ENCODE peak calls at places on chromosomes 12 and 14, in six cellular contexts. D is suprapubic skin, E is heart right ventricle, T is cardiac muscle cell, I is left ventricle myocardium inferior, A is ovary. S is an unnamed sample. For H3K4me1, the result is how much of the 10 kb centered on the place peaks cover.

GRCh38 chr12:105882404-105882803 is 256.4 kb downstream of the NUAK1 start:
- DNase-seq in D (no peak), E (no peak), T (no peak), I (peak), A (no peak), S (no peak)

GRCh38 chr14:98181768-98182167 is 1090.2 kb downstream of the BCL11B start:
- DNase-seq in D (no peak), E (no peak), T (no peak), I (no peak), A (no peak), S (no peak)

GRCh38 chr12:29591140-29592020 is 93.9 kb upstream of the OVCH1 start:
- DNase-seq in D (no peak), E (no peak), T (peak), I (no peak), A (peak), S (no peak)

GRCh38 chr12:65449400-65449799 is 170.9 kb downstream of the MSRB3 start:
- DNase-seq in D (no peak), E (no peak), T (no peak), I (no peak), A (no peak), S (no peak)

GRCh38 chr12:79527498-79527897 is 163.3 kb downstream of the PAWR start:
- DNase-seq in D (no peak), E (no peak), T (no peak), I (no peak), A (no peak), S (no peak)

GRCh38 chr14:65769151-65769550 is 356.6 kb downstream of the FUT8 start:
- DNase-seq in D (no peak), E (no peak), T (no peak), I (no peak), A (no peak), S (no peak)

GRCh38 chr14:20434701-20435453 is 1.1 kb downstream of the KLHL33 start:
- DNase-seq in D (no peak), E (peak), T (no peak), I (peak), A (peak), S (no peak)

GRCh38 chr12:129028824-129029223 is 175.5 kb downstream of the GLT1D1 start:
- DNase-seq in D (no peak), E (no peak), T (no peak), I (no peak), A (no peak), S (no peak)

GRCh38 chr12:34358198-34358597 is 335.9 kb downstream of the ALG10 start:
- DNase-seq in D (no peak), E (no peak), T (no peak), I (no peak), A (no peak), S (no peak)

GRCh38 chr14:24630087-24630871 is 3.7 kb downstream of the GZMB start:
- DNase-seq in D (no peak), E (no peak), T (no peak), I (no peak), A (no peak), S (no peak)

GRCh38 chr14:39762576-39763401 is 330.6 kb upstream of the FBXO33 start:
- DNase-seq in D (no peak), E (no peak), T (no peak), I (no peak), A (no peak), S (no peak)

GRCh38 chr12:28032811-28033537 is 60.4 kb upstream of the PTHLH start:
- DNase-seq in D (no peak), E (no peak), T (no peak), I (no peak), A (no peak), S (no peak)

GRCh38 chr12:109740694-109741245 is 27.1 kb downstream of the FAM222A start:
- DNase-seq in D (peak), E (peak), T (no peak), I (peak), A (peak), S (no peak)

GRCh38 chr12:26239508-26240328 is 44.3 kb downstream of the SSPN start:
- DNase-seq in D (peak), E (peak), T (no peak), I (peak), A (peak), S (no peak)

GRCh38 chr14:82667006-82667405 is 1133.4 kb upstream of the SEL1L start:
- DNase-seq in D (no peak), E (no peak), T (no peak), I (no peak), A (no peak), S (no peak)

GRCh38 chr14:86532219-86532618 is 1002.3 kb downstream of the FLRT2 start:
- DNase-seq in D (no peak), E (no peak), T (no peak), I (no peak), A (no peak), S (no peak)

GRCh38 chr14:78704965-78705364 is 534.8 kb downstream of the NRXN3 start:
- DNase-seq in D (no peak), E (no peak), T (no peak), I (no peak), A (no peak), S (no peak)

GRCh38 chr12:109737631-109738030 is 24.0 kb downstream of the FAM222A start:
- DNase-seq in D (no peak), E (no peak), T (no peak), I (no peak), A (no peak), S (no peak)

GRCh38 chr12:32501835-32502333 is 102.5 kb downstream of the FGD4 start:
- DNase-seq in D (no peak), E (no peak), T (peak), I (no peak), A (peak), S (no peak)

GRCh38 chr14:36582011-36582873 is at the start of gene NKX2-8:
- DNase-seq in D (no peak), E (no peak), T (peak), I (no peak), A (no peak), S (no peak)

GRCh38 chr12:76457818-76458217 is 101.8 kb downstream of the OSBPL8 start:
- DNase-seq in D (no peak), E (no peak), T (no peak), I (no peak), A (no peak), S (no peak)

GRCh38 chr14:94334837-94335236 is 11.7 kb upstream of the SERPINA6 start:
- DNase-seq in D (no peak), E (no peak), T (no peak), I (no peak), A (no peak), S (no peak)

GRCh38 chr12:29589271-29589670 is 91.8 kb upstream of the OVCH1 start:
- DNase-seq in D (no peak), E (no peak), T (no peak), I (no peak), A (no peak), S (no peak)

GRCh38 chr12:47980779-47981495 is 17.5 kb downstream of the TMEM106C start:
- DNase-seq in D (no peak), E (no peak), T (no peak), I (no peak), A (no peak), S (no peak)

GRCh38 chr14:63542231-63542999 is 762 bp downstream of the PPP2R5E start:
- DNase-seq in D (peak), E (no peak), T (peak), I (no peak), A (no peak), S (no peak)

GRCh38 chr14:71698027-71698426 is 234.2 kb upstream of the RGS6 start:
- DNase-seq in D (no peak), E (no peak), T (no peak), I (no peak), A (no peak), S (no peak)

GRCh38 chr12:105378821-105379400 is 48.4 kb downstream of the C12orf75 start:
- DNase-seq in D (no peak), E (no peak), T (peak), I (no peak), A (no peak), S (no peak)

GRCh38 chr14:100849432-100849831 is 23.5 kb downstream of the MEG3 start:
- DNase-seq in D (no peak), E (no peak), T (no peak), I (no peak), A (no peak), S (no peak)

GRCh38 chr14:103576371-103577024 is 13.7 kb downstream of the COA8 start:
- DNase-seq in D (peak), E (peak), T (peak), I (peak), A (peak), S (no peak)

GRCh38 chr14:55314449-55314848 is 43.2 kb downstream of the FBXO34 start:
- DNase-seq in D (no peak), E (no peak), T (no peak), I (no peak), A (no peak), S (no peak)

GRCh38 chr12:50597200-50598195 is 92.7 kb downstream of the DIP2B start:
- DNase-seq in D (no peak), E (no peak), T (no peak), I (no peak), A (no peak), S (peak)

GRCh38 chr14:32494566-32495434 is 165.7 kb downstream of the AKAP6 start:
- DNase-seq in D (no peak), E (no peak), T (peak), I (no peak), A (no peak), S (no peak)

GRCh38 chr12:49538740-49539403 is at the start of gene KCNH3:
- DNase-seq in D (peak), E (peak), T (peak), I (peak), A (peak), S (peak)
- H3K4me3 ChIP-seq in D (peak), E (peak), T (peak), I (peak), A (peak), S (peak)

DNA sequence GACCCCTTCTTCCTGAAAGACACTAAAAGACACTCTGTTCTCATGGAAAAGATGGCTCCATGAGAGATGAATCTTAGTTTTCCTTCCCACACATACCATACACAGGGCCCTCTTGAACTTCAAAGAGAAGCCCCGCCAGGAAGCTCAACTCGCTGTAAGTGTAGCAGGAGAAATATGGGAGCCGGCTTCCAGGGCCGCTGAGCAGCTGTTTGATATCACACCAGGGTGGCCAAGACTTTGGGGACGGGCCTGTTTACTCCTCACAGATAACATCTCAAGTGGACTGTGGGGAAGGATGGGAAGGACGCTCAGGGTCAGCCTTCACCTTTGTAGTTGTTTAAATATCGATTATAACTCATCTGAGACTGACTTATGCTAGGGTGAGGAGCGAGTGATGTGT is 235.5 kb upstream of the TBX3 start:
- DNase-seq in D (no peak), E (no peak), T (peak), I (no peak), A (no peak), S (no peak)
- H3K4me1 ChIP-seq in D (under half), E (under half), T (under half), I (under half), A (under half), S (under half)

GRCh38 chr12:13197526-13198141 is 1.1 kb downstream of the EMP1 start:
- DNase-seq in D (peak), E (peak), T (no peak), I (peak), A (peak), S (no peak)
- H3K27ac ChIP-seq in D (peak), E (peak), T (no peak), I (peak), A (no peak), S (no peak)

DNA sequence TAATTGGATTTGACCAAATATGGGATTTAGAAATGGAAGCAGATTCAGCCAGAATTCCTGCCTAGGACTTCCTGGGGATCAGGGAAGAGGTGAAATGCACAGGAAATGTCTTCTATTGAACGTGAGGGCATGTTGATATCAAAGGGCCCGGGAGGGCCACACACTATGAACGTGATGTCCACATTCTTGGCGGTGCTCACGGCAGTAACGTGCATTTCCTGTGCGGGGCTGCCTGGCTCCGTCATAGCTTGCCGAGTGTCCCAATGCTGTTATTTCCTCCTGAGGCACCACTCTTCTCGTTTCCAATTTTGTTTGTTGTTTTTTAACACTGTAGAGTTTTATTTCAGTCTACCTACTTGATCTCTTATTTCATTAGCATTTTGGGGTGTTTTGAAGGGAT is 67.3 kb downstream of the ZNF664 start:
- DNase-seq in D (no peak), E (no peak), T (no peak), I (no peak), A (no peak), S (no peak)
- H3K4me3 ChIP-seq in D (no peak), E (no peak), T (no peak), I (no peak), A (no peak), S (no peak)

DNA sequence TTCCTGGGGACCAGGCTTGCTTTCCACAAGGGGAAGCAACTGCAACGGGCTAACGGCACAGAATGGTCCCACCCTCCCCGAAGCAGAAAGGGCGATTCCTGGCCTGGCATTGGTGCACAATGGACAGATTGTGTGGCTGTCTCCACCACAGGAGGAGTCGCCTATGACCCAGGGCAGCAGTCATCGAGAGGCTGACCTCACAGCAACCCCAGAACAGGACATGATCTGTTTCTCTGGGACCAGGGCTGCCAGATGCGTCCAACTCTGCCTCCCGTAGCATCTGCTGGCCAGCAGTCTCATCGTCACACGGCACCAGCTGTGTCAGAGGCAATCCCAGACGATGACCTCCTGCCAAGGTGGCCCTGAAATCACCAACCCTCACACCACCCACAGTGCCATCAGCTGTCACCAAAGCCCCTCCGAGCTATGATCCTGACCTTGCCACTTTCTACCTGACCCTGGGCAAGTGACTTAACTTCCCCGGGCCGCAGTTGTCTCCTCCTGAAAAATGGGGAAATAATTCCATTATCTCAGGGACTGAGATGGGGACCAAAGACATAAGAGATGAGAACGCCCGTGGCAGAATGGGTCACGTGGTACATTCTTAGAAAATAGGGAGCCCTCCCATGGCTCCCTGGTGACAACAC is 86.6 kb downstream of the CHGA start:
- DNase-seq in D (peak), E (no peak), T (no peak), I (peak), A (no peak), S (no peak)
- H3K4me1 ChIP-seq in D (half or more), E (half or more), T (under half), I (half or more), A (under half), S (under half)

GRCh38 chr12:68622250-68622649 is 11.6 kb downstream of the RAP1B start:
- DNase-seq in D (no peak), E (no peak), T (no peak), I (no peak), A (no peak), S (no peak)

GRCh38 chr12:68620528-68620927 is 9.8 kb downstream of the RAP1B start:
- DNase-seq in D (no peak), E (no peak), T (no peak), I (no peak), A (no peak), S (no peak)

GRCh38 chr12:68623059-68623458 is 12.4 kb downstream of the RAP1B start:
- DNase-seq in D (no peak), E (no peak), T (no peak), I (no peak), A (no peak), S (no peak)

GRCh38 chr12:68619541-68619940 is 8.8 kb downstream of the RAP1B start:
- DNase-seq in D (no peak), E (no peak), T (no peak), I (no peak), A (no peak), S (no peak)

DNA sequence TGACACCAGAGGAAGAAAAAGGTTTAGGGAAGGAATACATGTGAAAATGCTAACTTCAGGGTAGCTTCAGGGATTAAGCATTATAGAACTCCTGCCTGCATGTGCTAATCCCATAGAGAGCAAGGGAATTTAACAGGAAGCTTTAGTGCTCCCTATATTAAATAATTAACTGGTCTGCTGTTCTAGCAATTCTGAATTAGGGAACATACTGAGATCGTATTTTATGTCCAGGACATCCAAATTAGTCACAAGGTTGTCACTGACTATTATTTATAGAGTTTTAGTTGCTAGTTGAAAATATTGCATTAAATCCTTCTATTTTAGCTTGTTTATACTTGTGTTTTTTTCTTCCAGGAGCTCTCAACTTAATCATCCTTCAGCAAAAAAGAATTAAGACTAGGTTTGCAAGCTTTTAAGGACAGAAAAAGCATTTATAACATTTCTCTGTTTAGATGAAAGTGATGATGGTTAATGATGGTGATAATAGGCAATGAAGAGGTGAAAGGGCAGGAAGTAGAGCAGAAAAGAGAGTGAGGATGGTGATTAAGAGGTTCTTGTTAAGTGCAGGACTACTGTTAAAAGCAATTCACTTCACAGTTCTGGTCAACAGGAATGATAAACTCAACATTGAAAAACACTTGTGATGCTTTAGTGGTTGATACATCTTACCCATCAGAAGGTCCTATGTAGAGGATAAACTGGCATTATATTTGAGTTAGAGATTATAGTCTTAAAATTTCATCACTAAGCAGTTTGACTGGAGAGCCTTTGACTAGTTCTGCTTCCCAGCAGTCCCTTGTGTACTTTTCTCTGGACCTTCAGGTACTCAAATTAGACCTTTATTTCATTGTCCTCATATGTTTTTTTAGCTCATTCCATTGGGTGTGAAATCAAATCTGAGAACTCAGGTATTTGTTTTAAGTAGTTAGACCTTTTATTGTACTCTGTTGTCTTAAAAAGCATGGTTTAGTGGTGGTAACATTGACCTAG is 10.7 kb downstream of the RAP1B start:
- DNase-seq in D (no peak), E (no peak), T (no peak), I (no peak), A (no peak), S (no peak)
- H3K27ac ChIP-seq in D (no peak), E (no peak), T (peak), I (peak), A (no peak), S (peak)

GRCh38 chr12:45598761-45599160 is 130.7 kb upstream of the ARID2 start:
- DNase-seq in D (no peak), E (no peak), T (no peak), I (no peak), A (no peak), S (no peak)
- H3K4me3 ChIP-seq in D (no peak), E (no peak), T (no peak), I (no peak), A (no peak), S (no peak)

GRCh38 chr12:132446535-132447326 is 43.2 kb upstream of the FBRSL1 start:
- DNase-seq in D (no peak), E (no peak), T (no peak), I (no peak), A (no peak), S (no peak)

GRCh38 chr12:132449565-132450390 is 40.2 kb upstream of the FBRSL1 start:
- DNase-seq in D (no peak), E (no peak), T (no peak), I (no peak), A (no peak), S (no peak)

GRCh38 chr12:132447327-132447720 is 42.6 kb upstream of the FBRSL1 start:
- DNase-seq in D (no peak), E (no peak), T (no peak), I (no peak), A (no peak), S (no peak)

GRCh38 chr12:132448453-132448800 is 41.5 kb upstream of the FBRSL1 start:
- DNase-seq in D (no peak), E (no peak), T (no peak), I (no peak), A (no peak), S (no peak)

GRCh38 chr12:132447731-132448452 is 42.1 kb upstream of the FBRSL1 start:
- DNase-seq in D (no peak), E (no peak), T (no peak), I (no peak), A (no peak), S (no peak)
- H3K4me1 ChIP-seq in D (under half), E (under half), T (under half), I (under half), A (under half), S (under half)

GRCh38 chr12:6777386-6777785 is 5.1 kb downstream of the LAG3 start:
- DNase-seq in D (no peak), E (no peak), T (no peak), I (no peak), A (no peak), S (no peak)
- H3K27ac ChIP-seq in D (no peak), E (no peak), T (no peak), I (peak), A (peak), S (no peak)

S was measured in naive thymus-derived CD4-positive, alpha-beta T cell.